ENCODE peak calls at places on chromosomes 7 and 10, in five cellular contexts. B, H, K, F and Q are unnamed samples.

GRCh38 chr7:105806592-105807266 is 69.7 kb downstream of the ATXN7L1 start:
- DNase-seq in B (no peak), H (peak; percentile 79), K (no peak), F (no peak), Q (no peak)

GRCh38 chr7:114930829-114931655 is 9.1 kb downstream of the MDFIC start:
- DNase-seq in B (no peak), H (peak; percentile 62), K (no peak), F (no peak), Q (no peak)

GRCh38 chr7:43119371-43120069 is 7.1 kb downstream of the HECW1 start:
- DNase-seq in B (no peak), H (peak; percentile 90), K (no peak), F (no peak), Q (no peak)

GRCh38 chr10:31819393-31819820 is 109.2 kb downstream of the ARHGAP12 start:
- DNase-seq in B (no peak), H (no peak), K (no peak), F (no peak), Q (no peak)

GRCh38 chr10:97079454-97079853 is 106.3 kb downstream of the SLIT1 start:
- DNase-seq in B (no peak), H (no peak), K (no peak), F (no peak), Q (no peak)

GRCh38 chr7:130632111-130632510 is 36.4 kb downstream of the COPG2 start:
- DNase-seq in B (no peak), H (peak; percentile 72), K (no peak), F (no peak), Q (no peak)

GRCh38 chr7:73520673-73521635 is 1.1 kb downstream of the BAZ1B start:
- DNase-seq in B (no peak), H (peak; percentile 30), K (no peak), F (no peak), Q (no peak)

GRCh38 chr10:100723769-100724530 is 21.4 kb upstream of the PAX2 start:
- DNase-seq in B (no peak), H (no peak), K (no peak), F (no peak), Q (no peak)

GRCh38 chr10:87635498-87636312 is 24.0 kb upstream of the PAPSS2 start:
- DNase-seq in B (no peak), H (peak; percentile 85), K (no peak), F (no peak), Q (no peak)

GRCh38 chr7:106679153-106679931 is 18.4 kb upstream of the CCDC71L start:
- DNase-seq in B (no peak), H (peak; percentile 29), K (no peak), F (no peak), Q (no peak)

GRCh38 chr10:87054373-87055295 is 34.5 kb downstream of the FAM25A start:
- DNase-seq in B (no peak), H (peak; percentile 85), K (no peak), F (no peak), Q (no peak)

GRCh38 chr10:128475686-128476410 is 349.6 kb upstream of the MKI67 start:
- DNase-seq in B (peak; percentile 34), H (no peak), K (no peak), F (no peak), Q (no peak)

GRCh38 chr10:73771722-73772279 is 10.0 kb upstream of the CHCHD1 start:
- DNase-seq in B (no peak), H (peak; percentile 73), K (peak; percentile 93), F (peak; percentile 93), Q (no peak)

GRCh38 chr10:124020871-124021823 is 72.3 kb downstream of the CHST15 start:
- DNase-seq in B (no peak), H (no peak), K (no peak), F (no peak), Q (no peak)

GRCh38 chr7:93751421-93751820 is 139.1 kb downstream of the TFPI2 start:
- DNase-seq in B (no peak), H (no peak), K (no peak), F (no peak), Q (no peak)

GRCh38 chr10:123891147-123892011 is at the start of gene CPXM2:
- DNase-seq in B (no peak), H (no peak), K (peak; percentile 60), F (peak; percentile 37), Q (no peak)

GRCh38 chr10:121449457-121450045 is 148.7 kb downstream of the FGFR2 start:
- DNase-seq in B (no peak), H (no peak), K (no peak), F (no peak), Q (no peak)

GRCh38 chr10:36172574-36172973 is 530.5 kb upstream of the FZD8 start:
- DNase-seq in B (no peak), H (peak; percentile 85), K (no peak), F (peak; percentile 26), Q (no peak)

GRCh38 chr10:21212912-21213311 is 312.6 kb downstream of the SKIDA1 start:
- DNase-seq in B (no peak), H (no peak), K (no peak), F (no peak), Q (no peak)

GRCh38 chr7:139811106-139811505 is 18.0 kb upstream of the TBXAS1 start:
- DNase-seq in B (no peak), H (peak; percentile 69), K (no peak), F (no peak), Q (no peak)

GRCh38 chr10:73946253-73947145 is 35.6 kb downstream of the PLAU start:
- DNase-seq in B (no peak), H (no peak), K (no peak), F (no peak), Q (no peak)

GRCh38 chr7:71752171-71752935 is 620.4 kb downstream of the GALNT17 start:
- DNase-seq in B (no peak), H (no peak), K (peak; percentile 28), F (peak; percentile 31), Q (no peak)

GRCh38 chr7:98469088-98469487 is 68.2 kb upstream of the BAIAP2L1 start:
- DNase-seq in B (no peak), H (no peak), K (no peak), F (no peak), Q (no peak)

GRCh38 chr10:110918633-110919348 is at the start of gene BBIP1:
- DNase-seq in B (no peak), H (peak; percentile 100), K (peak; percentile 95), F (no peak), Q (no peak)

GRCh38 chr7:153507885-153508284 is 544.3 kb upstream of the DPP6 start:
- DNase-seq in B (no peak), H (no peak), K (no peak), F (no peak), Q (no peak)

DNA sequence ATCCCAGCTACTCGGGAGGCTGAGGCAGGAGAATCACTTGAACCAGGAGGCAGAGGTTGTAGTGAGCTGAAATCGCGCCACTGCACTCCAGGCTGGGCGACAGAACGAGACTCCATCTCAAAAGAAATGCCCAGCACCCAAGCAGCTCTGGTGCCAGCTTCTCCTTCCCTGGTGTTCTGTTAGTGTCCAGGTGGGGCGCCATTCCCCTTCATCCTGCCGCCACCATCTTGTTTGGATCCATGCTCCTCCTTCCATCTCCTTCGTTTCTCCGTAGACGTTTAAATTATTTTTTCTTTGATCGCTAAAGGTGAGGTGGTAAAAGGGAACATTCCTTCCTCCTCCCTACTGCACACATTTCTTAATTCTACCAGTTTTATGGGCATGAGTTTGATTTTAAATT is 30.3 kb downstream of the PROSER2 start:
- DNase-seq in B (no peak), H (no peak), K (no peak), F (no peak), Q (no peak)
- TF ChIP-seq CTCF in B (no peak), H (no peak), K (no peak), F (no peak), Q (no peak)

GRCh38 chr7:29311314-29311713 is 116.7 kb downstream of the CHN2 start:
- DNase-seq in B (no peak), H (no peak), K (no peak), F (no peak), Q (no peak)
- TF ChIP-seq POLR2A in B (no peak), H (no peak), K (no peak), F (no peak), Q (no peak)

DNA sequence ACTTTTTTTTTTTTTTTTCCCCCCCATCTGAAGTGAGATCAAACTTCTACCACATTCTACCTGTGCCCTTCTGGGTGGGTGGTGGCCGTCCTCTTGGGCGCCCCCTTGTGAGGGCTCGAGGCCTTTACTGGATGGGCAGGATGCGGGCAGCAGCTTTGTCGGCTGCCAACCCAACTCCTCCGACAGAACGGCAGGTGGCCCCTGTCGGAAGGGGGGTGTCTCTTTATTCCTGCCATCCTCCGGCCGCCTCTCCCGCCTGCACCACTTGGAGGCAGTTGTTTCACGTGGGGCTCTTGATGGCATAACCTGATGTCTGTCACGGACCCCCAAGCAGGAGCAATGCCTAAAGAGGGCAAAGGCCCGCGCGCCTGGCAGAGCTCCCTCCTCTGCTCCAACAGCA is 31.0 kb downstream of the AMZ1 start:
- DNase-seq in B (no peak), H (no peak), K (peak; percentile 43), F (no peak), Q (no peak)
- TF ChIP-seq CTCF in B (no peak), H (peak; percentile 29), K (no peak), F (peak; percentile 42), Q (no peak)

DNA sequence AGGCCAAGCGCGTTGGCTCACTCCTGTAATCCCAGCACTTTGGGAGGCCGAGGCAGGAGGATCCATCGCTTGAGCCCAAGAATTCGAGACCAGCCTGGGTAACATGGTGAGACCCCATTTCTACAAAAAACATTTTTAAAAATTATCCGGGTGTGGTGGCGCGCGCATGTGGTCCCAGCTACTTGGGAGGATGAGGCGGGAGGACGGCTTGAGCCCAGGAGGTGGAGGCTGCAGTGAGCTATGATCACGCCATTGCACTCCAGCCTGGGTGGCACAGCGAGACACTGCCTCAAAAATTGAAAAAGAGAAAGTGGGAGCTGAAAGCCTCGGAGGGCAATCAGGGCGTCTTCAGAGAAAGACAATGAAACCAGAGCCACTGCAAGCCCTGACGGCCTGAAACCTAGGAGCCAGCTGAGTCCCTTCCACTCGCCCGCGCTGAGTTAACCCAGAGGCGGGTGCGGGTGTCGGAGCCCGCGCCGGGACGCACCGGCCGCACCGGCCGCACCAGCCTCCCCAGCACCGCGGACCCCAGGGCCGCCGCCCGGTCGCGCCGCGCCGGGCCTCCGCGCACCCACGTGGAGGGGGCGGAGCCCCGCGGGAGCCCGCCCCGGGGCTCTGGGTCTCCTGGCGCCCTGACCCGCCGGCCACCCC is 22.4 kb downstream of the ZFAND2A start:
- DNase-seq in B (no peak), H (no peak), K (no peak), F (no peak), Q (no peak)
- TF ChIP-seq POLR2A in B (no peak), H (no peak), K (no peak), F (no peak), Q (no peak)

GRCh38 chr7:1377111-1377909 is 82.0 kb downstream of the MICALL2 start:
- DNase-seq in B (no peak), H (no peak), K (no peak), F (no peak), Q (no peak)
- TF ChIP-seq CTCF in B (no peak), H (no peak), K (no peak), F (no peak), Q (no peak)

DNA sequence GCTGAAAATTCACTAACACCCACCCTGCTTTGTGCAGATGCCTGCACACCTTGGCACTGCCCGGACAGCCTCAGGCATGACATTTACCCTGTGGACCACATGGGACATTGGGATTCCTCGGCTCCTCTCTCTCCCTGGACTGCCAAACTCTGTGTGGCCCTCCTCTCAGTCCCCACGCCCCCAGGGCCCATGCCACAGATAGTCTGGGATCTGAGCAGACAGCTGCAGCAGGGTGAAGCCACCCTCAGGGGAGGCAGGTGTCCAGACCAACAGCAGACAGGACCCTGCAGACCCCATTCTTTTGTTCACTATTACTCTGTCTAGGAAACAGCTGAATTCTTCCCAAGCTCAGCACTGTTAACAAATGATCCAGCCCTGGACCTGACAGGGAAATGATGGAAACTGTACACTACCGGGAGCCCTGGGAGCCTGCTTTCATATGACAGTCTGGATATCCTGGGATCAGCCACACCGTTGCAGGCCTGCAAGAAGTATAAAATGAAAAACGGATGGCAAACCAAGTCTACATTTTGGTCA is 83.4 kb downstream of the VOPP1 start:
- DNase-seq in B (no peak), H (no peak), K (no peak), F (no peak), Q (no peak)
- TF ChIP-seq POLR2A in B (no peak), H (no peak), K (no peak), F (no peak), Q (no peak)